ENCODE peak calls at places on chromosomes 13 and 19, in four cellular contexts. G, L, H and J are unnamed samples.

GRCh38 chr13:71005919-71006318 is 861.1 kb downstream of the DACH1 start:
- DNase-seq in L (no peak), G (no peak), H (no peak), J (no peak)

GRCh38 chr19:39351537-39352037 is 9.4 kb downstream of the SAMD4B start:
- DNase-seq in L (no peak), G (no peak), H (no peak), J (peak)

GRCh38 chr13:42048323-42048624 is 174 bp upstream of the DGKH start:
- DNase-seq in H (no peak), G (no peak), L (no peak), J (no peak)

GRCh38 chr19:1814833-1815604 is 2.9 kb upstream of the ATP8B3 start:
- DNase-seq in L (no peak), H (no peak), G (no peak), J (no peak)

GRCh38 chr13:44903596-44903995 is 85.7 kb downstream of the NUFIP1 start:
- DNase-seq in G (no peak), H (no peak), L (no peak), J (peak)

GRCh38 chr13:66402546-66402945 is 827.6 kb downstream of the PCDH9 start:
- DNase-seq in L (no peak), H (no peak), G (no peak), J (no peak)

GRCh38 chr13:100724568-100724967 is 50.0 kb upstream of the TMTC4 start:
- DNase-seq in H (no peak), L (no peak), G (no peak), J (no peak)

GRCh38 chr13:66933527-66933926 is 296.6 kb downstream of the PCDH9 start:
- DNase-seq in L (no peak), H (no peak), G (no peak), J (no peak)

GRCh38 chr13:47457631-47458030 is 543.4 kb downstream of the SUCLA2 start:
- DNase-seq in H (no peak), L (no peak), G (no peak), J (peak)

GRCh38 chr13:25687622-25688225 is 315.9 kb downstream of the ATP8A2 start:
- DNase-seq in H (peak), G (no peak), L (no peak), J (no peak)

GRCh38 chr13:75481176-75482069 is 546 bp downstream of the TBC1D4 start:
- DNase-seq in G (peak), L (peak), H (peak), J (peak)

GRCh38 chr13:24223341-24224231 is 63.1 kb downstream of the SPATA13 start:
- DNase-seq in L (no peak), G (no peak), H (no peak), J (no peak)

GRCh38 chr19:48248081-48248833 is 7.5 kb downstream of the CARD8 start:
- DNase-seq in G (no peak), H (no peak), L (no peak), J (no peak)

GRCh38 chr19:7869910-7870511 is 4.2 kb downstream of the PRR36 start:
- DNase-seq in G (peak), H (no peak), L (no peak), J (peak)